ENCODE peak calls at places on chromosomes 1 and 21, in five cellular contexts. U is transverse colon, X is H1, C is PC-3, N is hepatocyte. I is an unnamed sample.

GRCh38 chr1:11568687-11569086 is 85.5 kb downstream of the FBXO2 start:
- DNase-seq in U (no peak), X (no peak), C (peak; percentile 15), N (no peak), I (peak; percentile 39)

GRCh38 chr21:17602874-17603273 is 9.8 kb downstream of the BTG3 start:
- DNase-seq in U (no peak), X (no peak), C (peak; percentile 68), N (no peak), I (no peak)

GRCh38 chr1:113390871-113391642 is 742 bp downstream of the MAGI3 start:
- DNase-seq in U (peak; percentile 62), X (peak; percentile 77), C (peak; percentile 54), N (peak; percentile 65), I (peak; percentile 23)

GRCh38 chr1:227942021-227942715 is 5.6 kb downstream of the WNT9A start:
- DNase-seq in U (no peak), X (no peak), C (no peak), N (no peak), I (no peak)

GRCh38 chr1:101314244-101314643 is 77.4 kb downstream of the S1PR1 start:
- DNase-seq in U (no peak), X (no peak), C (peak; percentile 52), N (peak; percentile 20), I (peak; percentile 34)

GRCh38 chr1:15848929-15849774 is 1.6 kb downstream of the SPEN start:
- DNase-seq in U (peak; percentile 88), X (peak; percentile 81), C (peak; percentile 83), N (peak; percentile 92), I (peak; percentile 63)

GRCh38 chr1:164660415-164661174 is 101.6 kb downstream of the PBX1 start:
- DNase-seq in U (no peak), X (no peak), C (peak; percentile 70), N (no peak), I (no peak)

GRCh38 chr1:31803610-31804009 is 12.2 kb downstream of the SPOCD1 start:
- DNase-seq in U (no peak), X (no peak), C (no peak), N (no peak), I (no peak)

GRCh38 chr1:29900727-29901126 is 664.4 kb downstream of the PTPRU start:
- DNase-seq in U (no peak), X (no peak), C (no peak), N (no peak), I (no peak)

GRCh38 chr1:197902131-197902453 is 338 bp upstream of the C1orf53 start:
- DNase-seq in U (no peak), X (no peak), C (no peak), N (no peak), I (no peak)

GRCh38 chr21:46368533-46369285 is 44.8 kb downstream of the PCNT start:
- DNase-seq in U (no peak), X (no peak), C (no peak), N (no peak), I (no peak)

GRCh38 chr21:35697321-35697808 is 363.0 kb downstream of the SETD4 start:
- DNase-seq in U (peak; percentile 46), X (no peak), C (no peak), N (peak; percentile 48), I (no peak)

GRCh38 chr1:177340601-177341067 is 169.9 kb downstream of the BRINP2 start:
- DNase-seq in U (no peak), X (no peak), C (no peak), N (peak; percentile 50), I (no peak)

GRCh38 chr1:22471078-22471477 is 19.4 kb downstream of the ZBTB40 start:
- DNase-seq in U (no peak), X (no peak), C (no peak), N (no peak), I (no peak)

GRCh38 chr1:244273845-244274619 is 177.7 kb downstream of the ADSS2 start:
- DNase-seq in U (peak; percentile 33), X (no peak), C (peak; percentile 96), N (peak; percentile 54), I (peak; percentile 89)

GRCh38 chr21:21397464-21397863 is 399.3 kb downstream of the NCAM2 start:
- DNase-seq in U (no peak), X (no peak), C (no peak), N (no peak), I (no peak)

GRCh38 chr1:153563339-153563952 is 2.2 kb downstream of the S100A2 start:
- DNase-seq in U (no peak), X (no peak), C (no peak), N (no peak), I (no peak)

GRCh38 chr1:30034627-30035521 is 688.5 kb downstream of the MATN1 start:
- DNase-seq in U (no peak), X (peak; percentile 38), C (peak; percentile 45), N (no peak), I (no peak)

GRCh38 chr1:113388621-113389355 is 1.5 kb upstream of the MAGI3 start:
- DNase-seq in U (peak; percentile 55), X (no peak), C (peak; percentile 88), N (peak; percentile 72), I (peak; percentile 21)

GRCh38 chr1:98661544-98662353 is at the start of gene SNX7:
- DNase-seq in U (peak; percentile 89), X (peak; percentile 87), C (peak; percentile 77), N (peak; percentile 94), I (peak; percentile 70)

GRCh38 chr21:21415741-21416140 is 417.5 kb downstream of the NCAM2 start:
- DNase-seq in U (no peak), X (no peak), C (no peak), N (no peak), I (no peak)

GRCh38 chr1:2073382-2074230 is 23.4 kb downstream of the PRKCZ start:
- DNase-seq in U (no peak), X (no peak), C (no peak), N (no peak), I (no peak)

GRCh38 chr1:245046764-245047163 is 108.0 kb upstream of the KIF26B start:
- DNase-seq in U (no peak), X (no peak), C (no peak), N (no peak), I (no peak)

GRCh38 chr1:32178380-32179192 is 889 bp upstream of the TXLNA start:
- DNase-seq in U (no peak), X (no peak), C (no peak), N (peak; percentile 28), I (no peak)

GRCh38 chr1:39023140-39023539 is 3.0 kb upstream of the NDUFS5 start:
- DNase-seq in U (no peak), X (no peak), C (no peak), N (no peak), I (no peak)

GRCh38 chr21:34589511-34590282 is 25.2 kb downstream of the RCAN1 start:
- DNase-seq in U (no peak), X (no peak), C (no peak), N (no peak), I (no peak)

GRCh38 chr1:184163674-184164470 is 112.3 kb downstream of the TSEN15 start:
- DNase-seq in U (no peak), X (no peak), C (peak; percentile 37), N (no peak), I (peak; percentile 48)

GRCh38 chr1:192133350-192133950 is 24.8 kb upstream of the RGS18 start:
- DNase-seq in U (no peak), X (no peak), C (peak; percentile 36), N (no peak), I (peak; percentile 8)

GRCh38 chr1:167658574-167659328 is 28.7 kb downstream of the RCSD1 start:
- DNase-seq in U (peak; percentile 38), X (no peak), C (no peak), N (no peak), I (no peak)

GRCh38 chr1:41670558-41670957 is 186.1 kb upstream of the EDN2 start:
- DNase-seq in U (no peak), X (no peak), C (peak; percentile 88), N (no peak), I (peak; percentile 81)

GRCh38 chr1:101073836-101074235 is 48.3 kb upstream of the DPH5 start:
- DNase-seq in U (no peak), X (no peak), C (no peak), N (no peak), I (no peak)

DNA sequence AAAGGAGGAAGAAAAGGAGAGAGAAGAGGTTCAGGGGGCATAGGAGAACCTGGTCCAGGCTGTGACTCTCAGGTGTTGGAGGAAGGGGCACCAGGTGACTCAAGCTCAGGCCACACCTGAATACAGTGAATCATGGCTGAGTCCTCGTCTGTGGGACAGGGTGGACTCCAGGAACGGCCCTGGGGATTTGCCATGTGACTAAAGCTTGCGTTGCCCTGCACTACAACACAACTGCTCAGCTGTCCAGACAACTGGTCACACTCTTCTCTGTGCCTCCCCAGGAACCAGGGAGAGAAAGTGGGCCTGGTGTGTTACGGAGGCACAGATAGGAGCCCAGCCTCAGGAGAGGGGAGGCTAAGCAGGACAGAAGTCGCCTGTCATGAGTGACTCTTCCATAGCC is 3.6 kb upstream of the LAMB3 start:
- DNase-seq in U (peak; percentile 46), X (no peak), C (peak; percentile 99), N (peak; percentile 68), I (peak; percentile 76)
- H3K27ac ChIP-seq in U (no peak overlapping the region), X (no peak overlapping the region), C (peak overlapping the region; percentile 95), N (peak overlapping the region; percentile 97), I (peak overlapping the region; percentile 76)

DNA sequence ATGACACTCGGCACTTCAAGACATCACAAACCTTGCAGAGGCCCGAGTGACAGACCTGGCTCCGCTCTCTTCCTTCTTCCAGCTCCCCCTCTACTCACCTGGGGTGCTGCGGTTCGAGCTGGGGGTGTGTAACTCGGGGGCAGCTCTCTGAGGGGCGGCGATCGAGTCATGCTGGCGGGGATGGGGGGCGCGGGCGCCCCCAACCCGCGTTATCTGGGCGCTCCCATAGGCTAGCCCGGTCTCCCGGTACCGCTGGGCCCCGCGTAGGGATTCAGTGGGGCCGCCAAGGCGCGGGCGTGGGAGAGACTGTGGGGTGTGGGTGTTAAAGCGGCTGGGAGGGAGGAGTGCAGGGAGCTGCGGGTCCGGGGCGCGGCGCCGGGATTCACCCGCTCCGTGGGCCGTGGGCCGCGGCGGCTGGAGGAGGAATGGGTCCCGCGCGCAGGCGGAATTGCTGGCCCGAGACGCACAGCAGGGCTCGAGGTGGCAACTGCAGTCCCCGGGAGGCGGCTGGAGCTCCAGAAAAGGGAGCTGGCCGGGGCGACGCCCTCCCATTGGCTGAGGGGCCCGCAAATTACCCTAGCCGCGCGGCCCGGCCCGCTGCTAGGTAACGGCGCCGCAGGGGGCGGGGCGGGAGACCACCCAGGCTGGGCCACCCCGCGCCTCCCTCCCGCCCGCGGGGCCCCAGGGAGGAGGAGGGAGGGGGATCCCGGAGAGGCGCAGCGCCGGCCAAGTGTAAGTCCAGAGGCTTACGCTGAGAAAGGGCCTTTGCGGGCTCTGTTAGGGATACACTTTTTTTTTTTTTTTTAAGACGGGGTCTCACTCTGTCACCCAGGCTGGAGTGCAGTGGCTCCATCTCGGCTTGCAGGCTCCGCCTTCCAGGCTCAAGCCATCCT is at the start of gene PTCH2:
- DNase-seq in U (peak; percentile 67), X (peak; percentile 95), C (peak; percentile 32), N (peak; percentile 90), I (peak; percentile 35)
- TF ChIP-seq CTCF in U (no peak), X (no peak), C (no peak), N (no peak), I (no peak)

GRCh38 chr1:9990944-9991343 is 6.1 kb upstream of the RBP7 start:
- DNase-seq in U (no peak), X (no peak), C (no peak), N (no peak), I (no peak)

GRCh38 chr1:9989773-9990172 is 7.3 kb upstream of the RBP7 start:
- DNase-seq in U (no peak), X (no peak), C (no peak), N (no peak), I (no peak)

GRCh38 chr1:9984253-9984652 is 12.8 kb upstream of the RBP7 start:
- DNase-seq in U (no peak), X (no peak), C (no peak), N (no peak), I (no peak)

GRCh38 chr1:9985001-9985400 is 12.0 kb upstream of the RBP7 start:
- DNase-seq in U (no peak), X (no peak), C (no peak), N (no peak), I (no peak)
- H3K27ac ChIP-seq in U (no peak overlapping the region), X (no peak overlapping the region), C (no peak overlapping the region), N (no peak overlapping the region), I (no peak overlapping the region)

GRCh38 chr1:206797534-206798383 is 25.5 kb upstream of the IL10 start:
- DNase-seq in U (peak; percentile 22), X (peak; percentile 69), C (peak; percentile 40), N (peak; percentile 34), I (no peak)
- TF ChIP-seq CTCF in U (peak; percentile 45), X (peak; percentile 71), C (peak; percentile 90), N (peak; percentile 34), I (no peak)

I was measured in RWPE1.